ENCODE peak calls at places on chromosomes 16 and 17, in eight cellular contexts. V, Q, B, F, Y, X, Z and R are unnamed samples.

GRCh38 chr17:64591944-64592343 is 70.2 kb downstream of the SMURF2 start:
- DNase-seq in Z (no peak), X (no peak), V (no peak), B (no peak), Y (no peak), Q (no peak), F (no peak), R (no peak)

GRCh38 chr17:35423761-35424160 is 8.5 kb downstream of the SLFN12 start:
- DNase-seq in F (no peak), V (no peak), Y (no peak), B (no peak), X (no peak), Z (no peak), Q (no peak), R (no peak)

GRCh38 chr16:12580809-12581208 is 222.9 kb downstream of the CPPED1 start:
- DNase-seq in V (no peak), X (no peak), F (no peak), Y (peak), Q (no peak), B (no peak), Z (no peak), R (no peak)

GRCh38 chr17:41492351-41492750 is 2.6 kb upstream of the KRT36 start:
- DNase-seq in X (peak), V (no peak), B (no peak), Y (no peak), F (peak), Q (no peak), Z (no peak), R (no peak)

GRCh38 chr16:53775821-53776431 is 72.0 kb downstream of the FTO start:
- DNase-seq in X (peak), V (peak), Z (no peak), Q (peak), F (peak), B (peak), Y (no peak), R (peak)

GRCh38 chr17:34076743-34077631 is 178.1 kb upstream of the CCL2 start:
- DNase-seq in Y (no peak), V (no peak), F (no peak), Z (no peak), X (no peak), Q (no peak), B (no peak), R (no peak)

GRCh38 chr17:77832180-77832560 is 126.3 kb upstream of the TNRC6C start:
- DNase-seq in Y (no peak), F (no peak), Q (no peak), X (no peak), Z (no peak), B (no peak), V (no peak), R (no peak)

GRCh38 chr17:38867179-38867994 is 2.5 kb upstream of the LASP1 start:
- DNase-seq in Z (peak), B (peak), Q (no peak), Y (peak), X (no peak), F (peak), V (peak), R (no peak)

GRCh38 chr17:68085751-68086445 is 50.4 kb downstream of the KPNA2 start:
- DNase-seq in Z (no peak), Y (no peak), X (no peak), B (no peak), V (peak), F (peak), Q (no peak), R (no peak)

GRCh38 chr17:74798239-74798707 is 22.1 kb upstream of the NAT9 start:
- DNase-seq in X (no peak), Q (no peak), Z (no peak), Y (no peak), V (no peak), F (no peak), B (no peak), R (no peak)

GRCh38 chr16:12584488-12585233 is 219.0 kb downstream of the CPPED1 start:
- DNase-seq in B (no peak), F (no peak), V (no peak), X (no peak), Y (peak), Z (no peak), Q (no peak), R (no peak)

GRCh38 chr16:88649924-88650748 is 717 bp downstream of the CYBA start:
- DNase-seq in Y (peak), Q (no peak), X (no peak), Z (no peak), V (peak), F (peak), B (no peak), R (no peak)

GRCh38 chr16:73523209-73523608 is 475.3 kb upstream of the ZFHX3 start:
- DNase-seq in Z (no peak), X (no peak), V (no peak), Q (no peak), B (no peak), Y (no peak), F (no peak), R (no peak)

GRCh38 chr17:12463102-12463501 is 202.6 kb upstream of the MYOCD start:
- DNase-seq in X (peak), B (no peak), V (no peak), Z (no peak), F (no peak), Y (no peak), Q (no peak), R (no peak)

GRCh38 chr17:49575524-49576120 is at the start of gene NXPH3:
- DNase-seq in Z (peak), B (peak), Y (peak), Q (no peak), X (no peak), F (no peak), V (peak), R (no peak)

GRCh38 chr16:47887496-47887895 is 268.3 kb downstream of the ABCC12 start:
- DNase-seq in F (no peak), Q (no peak), V (no peak), Y (no peak), X (peak), Z (no peak), B (no peak), R (peak)

GRCh38 chr17:80644588-80644987 is 100.0 kb downstream of the RPTOR start:
- DNase-seq in X (no peak), Q (no peak), F (no peak), V (no peak), Y (no peak), B (no peak), Z (no peak), R (no peak)

GRCh38 chr16:73173396-73173795 is 125.5 kb upstream of the ZFHX3 start:
- DNase-seq in Q (no peak), V (no peak), Z (no peak), B (no peak), X (no peak), Y (no peak), F (no peak), R (no peak)

GRCh38 chr17:45836047-45837044 is 8.3 kb upstream of the SPPL2C start:
- DNase-seq in X (no peak), F (no peak), Z (no peak), Q (no peak), V (no peak), B (no peak), Y (no peak), R (no peak)

GRCh38 chr17:78817123-78817522 is 23.5 kb downstream of the USP36 start:
- DNase-seq in Z (no peak), Q (no peak), V (no peak), B (no peak), F (no peak), Y (peak), X (no peak), R (no peak)

GRCh38 chr16:23679274-23679985 is 741 bp downstream of the PLK1 start:
- DNase-seq in Z (peak), X (no peak), Q (no peak), V (no peak), F (peak), Y (peak), B (no peak), R (no peak)

GRCh38 chr17:41959336-41960095 is 7.1 kb upstream of the CNP start:
- DNase-seq in Q (peak), F (peak), B (no peak), V (no peak), Y (peak), X (no peak), Z (no peak), R (no peak)

GRCh38 chr17:81991684-81992513 is 14.5 kb downstream of the ASPSCR1 start:
- DNase-seq in F (no peak), Y (no peak), X (no peak), Q (no peak), B (peak), Z (no peak), V (peak), R (peak)

GRCh38 chr17:30235386-30236296 is at the start of gene SLC6A4:
- DNase-seq in Q (no peak), Z (no peak), X (no peak), B (no peak), F (no peak), Y (no peak), V (no peak), R (no peak)

GRCh38 chr17:52831536-52831935 is 673.0 kb upstream of the CA10 start:
- DNase-seq in V (no peak), B (no peak), Z (no peak), X (no peak), Y (no peak), F (no peak), Q (no peak), R (no peak)

GRCh38 chr17:73101031-73101430 is 8.5 kb upstream of the SLC39A11 start:
- DNase-seq in Z (no peak), X (no peak), Y (no peak), F (peak), V (peak), Q (no peak), B (no peak), R (no peak)

GRCh38 chr17:2724783-2725164 is 13.2 kb upstream of the CLUH start:
- DNase-seq in Y (peak), F (no peak), Q (no peak), X (no peak), V (peak), B (no peak), Z (no peak), R (no peak)

GRCh38 chr17:45110676-45111611 is 21.4 kb downstream of the PLCD3 start:
- DNase-seq in F (no peak), X (no peak), Z (no peak), Y (no peak), Q (no peak), B (no peak), V (no peak), R (no peak)

GRCh38 chr17:77160032-77160876 is 19.5 kb downstream of the SEC14L1 start:
- DNase-seq in Q (no peak), V (no peak), Y (no peak), X (no peak), Z (no peak), F (no peak), B (no peak), R (no peak)

GRCh38 chr17:48530208-48530886 is 464 bp downstream of the HOXB1 start:
- DNase-seq in Z (no peak), Y (no peak), V (no peak), X (no peak), B (no peak), Q (no peak), F (no peak), R (no peak)

GRCh38 chr17:31674305-31674704 is 184.7 kb downstream of the COPRS start:
- DNase-seq in X (no peak), Y (no peak), B (no peak), F (no peak), Q (peak), V (no peak), Z (no peak), R (no peak)